ENCODE peak calls at places on chromosomes 6 and 20, in five cellular contexts. S is left lung, T is body of pancreas, E is A673, W is IMR-90. P is an unnamed sample. For H3K4me1, H3K36me3 and H3K27me3, the result is how much of the 10 kb centered on the place peaks cover.

GRCh38 chr6:138572200-138572875 is 73.0 kb upstream of the NHSL1 start:
- DNase-seq in S (peak), T (peak), E (peak), W (peak), P (peak)

GRCh38 chr20:42082611-42083010 is 464.4 kb upstream of the CHD6 start:
- DNase-seq in S (no peak), T (peak), E (peak), W (peak), P (peak)

GRCh38 chr6:143620461-143620860 is 57.3 kb upstream of the PHACTR2 start:
- DNase-seq in S (no peak), T (no peak), E (no peak), W (peak), P (no peak)

GRCh38 chr6:5511924-5512323 is 250.6 kb downstream of the FARS2 start:
- DNase-seq in S (no peak), T (no peak), E (peak), W (peak), P (no peak)

GRCh38 chr6:41191569-41191968 is 9.4 kb downstream of the TREML2 start:
- DNase-seq in S (peak), T (no peak), E (peak), W (no peak), P (no peak)

GRCh38 chr20:52031574-52032303 is 159.8 kb downstream of the ZFP64 start:
- DNase-seq in S (no peak), T (no peak), E (peak), W (peak), P (no peak)

GRCh38 chr20:40997116-40997515 is 31.5 kb upstream of the TOP1 start:
- DNase-seq in S (no peak), T (no peak), E (no peak), W (no peak), P (no peak)

GRCh38 chr20:45892049-45892816 is 1.1 kb downstream of the CTSA start:
- DNase-seq in S (peak), T (no peak), E (peak), W (peak), P (no peak)

GRCh38 chr6:46410330-46410953 is 80.8 kb downstream of the RCAN2 start:
- DNase-seq in S (no peak), T (peak), E (peak), W (peak), P (no peak)

GRCh38 chr20:41365785-41366545 is 653 bp downstream of the EMILIN3 start:
- DNase-seq in S (no peak), T (no peak), E (no peak), W (no peak), P (no peak)

GRCh38 chr6:1600063-1600763 is 9.5 kb upstream of the FOXC1 start:
- DNase-seq in S (no peak), T (no peak), E (no peak), W (no peak), P (no peak)

GRCh38 chr20:53926428-53927028 is 143.9 kb downstream of the BCAS1 start:
- DNase-seq in S (no peak), T (peak), E (peak), W (peak), P (no peak)

GRCh38 chr6:3409699-3410384 is 47.0 kb downstream of the SLC22A23 start:
- DNase-seq in S (peak), T (peak), E (no peak), W (no peak), P (no peak)

GRCh38 chr6:124967444-124967843 is 5.2 kb downstream of the RNF217 start:
- DNase-seq in S (no peak), T (no peak), E (no peak), W (peak), P (no peak)

GRCh38 chr20:3313681-3314080 is 74.7 kb upstream of the SLC4A11 start:
- DNase-seq in S (no peak), T (peak), E (no peak), W (no peak), P (no peak)

GRCh38 chr6:124961784-124962611 is at the start of gene RNF217:
- DNase-seq in S (peak), T (peak), E (peak), W (peak), P (peak)

GRCh38 chr6:167791780-167792478 is 34.8 kb upstream of the AFDN start:
- DNase-seq in S (no peak), T (no peak), E (no peak), W (no peak), P (no peak)

GRCh38 chr6:57207141-57207540 is 15.0 kb downstream of the RAB23 start:
- DNase-seq in S (no peak), T (no peak), E (no peak), W (peak), P (no peak)

GRCh38 chr20:10861086-10861485 is 187.3 kb upstream of the JAG1 start:
- DNase-seq in S (no peak), T (no peak), E (no peak), W (peak), P (no peak)

GRCh38 chr6:75546401-75546800 is 52.8 kb upstream of the FILIP1 start:
- DNase-seq in S (no peak), T (no peak), E (peak), W (peak), P (no peak)

GRCh38 chr20:5001174-5002076 is at the start of gene SLC23A2:
- DNase-seq in S (peak), T (peak), E (peak), W (no peak), P (peak)

GRCh38 chr6:16562498-16562897 is 198.8 kb downstream of the ATXN1 start:
- DNase-seq in S (no peak), T (no peak), E (no peak), W (peak), P (no peak)

GRCh38 chr6:113434641-113435040 is 422.5 kb upstream of the MARCKS start:
- DNase-seq in S (no peak), T (no peak), E (no peak), W (no peak), P (no peak)

GRCh38 chr6:106147476-106147875 is 61.3 kb downstream of the PRDM1 start:
- DNase-seq in S (no peak), T (no peak), E (no peak), W (no peak), P (no peak)

GRCh38 chr20:57008217-57008616 is 258.2 kb downstream of the BMP7 start:
- DNase-seq in S (no peak), T (no peak), E (no peak), W (no peak), P (no peak)

GRCh38 chr20:44785768-44786167 is 24.6 kb downstream of the RIMS4 start:
- DNase-seq in S (no peak), T (no peak), E (peak), W (no peak), P (peak)

GRCh38 chr6:103675807-103676406 is 1183.8 kb downstream of the HACE1 start:
- DNase-seq in S (no peak), T (no peak), E (peak), W (no peak), P (no peak)

GRCh38 chr6:117906905-117907599 is at the start of gene SLC35F1:
- DNase-seq in S (peak), T (peak), E (peak), W (peak), P (peak)

GRCh38 chr6:52317841-52318581 is 33.5 kb upstream of the MCM3 start:
- DNase-seq in S (no peak), T (no peak), E (no peak), W (peak), P (peak)

GRCh38 chr6:3722211-3722621 is 29.3 kb downstream of the PXDC1 start:
- DNase-seq in S (no peak), T (no peak), E (no peak), W (peak), P (no peak)

GRCh38 chr6:38153946-38154345 is 334.4 kb downstream of the ZFAND3 start:
- DNase-seq in S (no peak), T (no peak), E (no peak), W (no peak), P (no peak)

GRCh38 chr6:33105916-33106871 is 30.4 kb downstream of the HLA-DPB1 start:
- DNase-seq in S (no peak), T (no peak), E (no peak), W (no peak), P (no peak)

GRCh38 chr6:87702589-87702945 is 534 bp upstream of the AKIRIN2 start:
- DNase-seq in S (no peak), T (no peak), E (peak), W (peak), P (no peak)

GRCh38 chr6:88004707-88005106 is 42.9 kb upstream of the SPACA1 start:
- DNase-seq in S (peak), T (no peak), E (no peak), W (no peak), P (no peak)

GRCh38 chr20:48207505-48207904 is 422.2 kb upstream of the SULF2 start:
- DNase-seq in S (no peak), T (no peak), E (no peak), W (no peak), P (no peak)
- H3K4me1 ChIP-seq in S (under half), T (under half), E (under half), W (under half), P (under half)

GRCh38 chr20:63165538-63166422 is 50.2 kb downstream of the YTHDF1 start:
- DNase-seq in S (no peak), T (no peak), E (no peak), W (no peak), P (no peak)

GRCh38 chr20:63163171-63163570 is 52.8 kb downstream of the YTHDF1 start:
- DNase-seq in S (no peak), T (no peak), E (no peak), W (no peak), P (no peak)

GRCh38 chr20:63166423-63167020 is 49.4 kb downstream of the YTHDF1 start:
- DNase-seq in S (no peak), T (no peak), E (no peak), W (no peak), P (peak)

GRCh38 chr20:63163596-63164560 is 52.1 kb downstream of the YTHDF1 start:
- DNase-seq in S (no peak), T (no peak), E (peak), W (no peak), P (no peak)

DNA sequence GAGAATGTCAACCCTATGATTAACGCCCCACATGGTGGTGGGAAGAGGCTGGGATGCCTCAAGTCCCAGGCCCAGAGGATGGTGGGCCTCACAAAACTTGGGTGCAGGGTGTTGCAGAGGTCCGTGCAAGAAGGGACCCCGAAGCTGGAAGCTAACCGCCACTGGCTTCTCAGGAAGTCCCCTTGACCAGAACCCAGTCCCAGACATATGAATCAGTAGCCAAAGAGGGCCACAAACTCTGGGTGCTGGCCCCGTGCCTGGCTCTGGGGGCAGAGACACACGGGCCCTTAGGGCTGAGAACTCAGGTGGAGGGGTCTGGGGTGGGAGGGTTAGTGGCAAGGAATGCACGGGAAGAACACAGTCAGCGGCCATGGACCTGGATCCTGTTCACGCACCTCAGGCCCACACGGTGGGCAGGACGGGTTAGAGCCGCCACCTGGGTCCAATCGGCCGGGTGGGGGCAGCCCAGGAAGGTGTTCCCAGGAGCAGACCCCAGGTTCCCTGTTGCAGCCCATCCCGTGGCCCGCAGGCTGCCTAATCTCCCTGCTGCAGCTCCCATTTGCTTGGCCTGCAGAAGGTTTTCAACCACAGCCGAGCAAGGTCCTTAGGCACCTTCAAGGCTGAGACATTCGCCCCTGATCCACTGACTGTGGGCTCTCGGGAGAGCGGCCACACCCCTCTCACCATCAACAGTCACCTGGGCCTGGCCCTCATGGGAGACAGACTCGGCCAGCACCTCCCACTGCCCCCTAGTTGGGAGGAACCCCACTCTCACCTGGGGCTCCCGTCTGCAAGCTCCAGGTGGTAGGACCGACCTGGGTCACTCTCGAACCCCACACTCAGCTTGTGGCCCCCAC is 51.0 kb downstream of the YTHDF1 start:
- DNase-seq in S (no peak), T (no peak), E (no peak), W (no peak), P (no peak)
- H3K36me3 ChIP-seq in S (under half), T (under half), E (under half), W (under half), P (under half)

DNA sequence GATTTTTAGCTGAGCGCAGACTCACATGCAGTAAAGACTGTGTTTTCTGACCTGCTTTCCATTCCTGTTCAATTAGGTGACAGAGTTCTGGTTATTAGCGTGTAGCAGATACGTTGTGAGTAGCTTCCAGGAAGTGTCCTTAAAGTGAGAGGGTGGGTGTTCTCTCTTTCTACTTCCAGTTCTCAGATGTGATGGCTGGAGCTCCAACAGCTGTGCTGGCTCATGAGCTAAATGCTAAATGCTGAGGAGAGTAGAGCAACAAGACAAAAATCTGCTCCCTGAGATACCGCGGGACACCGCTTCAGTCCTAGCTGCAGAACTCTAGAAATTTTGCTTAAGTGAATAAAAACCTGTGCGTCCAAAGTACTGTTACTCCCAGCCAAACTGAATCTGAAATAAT is 38.2 kb upstream of the FYN start:
- DNase-seq in S (no peak), T (no peak), E (no peak), W (no peak), P (no peak)
- H3K27me3 ChIP-seq in S (under half), T (under half), E (under half), W (under half), P (under half)

GRCh38 chr6:44727651-44728630 is 340.4 kb downstream of the CDC5L start:
- DNase-seq in S (no peak), T (no peak), E (no peak), W (no peak), P (no peak)

GRCh38 chr6:44722736-44723135 is 335.2 kb downstream of the CDC5L start:
- DNase-seq in S (no peak), T (no peak), E (no peak), W (no peak), P (no peak)

GRCh38 chr6:44725070-44725469 is 337.6 kb downstream of the CDC5L start:
- DNase-seq in S (no peak), T (no peak), E (no peak), W (no peak), P (no peak)

GRCh38 chr6:44717431-44717830 is 329.9 kb downstream of the CDC5L start:
- DNase-seq in S (no peak), T (no peak), E (no peak), W (no peak), P (no peak)

GRCh38 chr6:44721954-44722578 is 334.6 kb downstream of the CDC5L start:
- DNase-seq in S (no peak), T (no peak), E (no peak), W (no peak), P (no peak)
- H3K4me1 ChIP-seq in S (under half), T (under half), E (under half), W (under half), P (under half)

DNA sequence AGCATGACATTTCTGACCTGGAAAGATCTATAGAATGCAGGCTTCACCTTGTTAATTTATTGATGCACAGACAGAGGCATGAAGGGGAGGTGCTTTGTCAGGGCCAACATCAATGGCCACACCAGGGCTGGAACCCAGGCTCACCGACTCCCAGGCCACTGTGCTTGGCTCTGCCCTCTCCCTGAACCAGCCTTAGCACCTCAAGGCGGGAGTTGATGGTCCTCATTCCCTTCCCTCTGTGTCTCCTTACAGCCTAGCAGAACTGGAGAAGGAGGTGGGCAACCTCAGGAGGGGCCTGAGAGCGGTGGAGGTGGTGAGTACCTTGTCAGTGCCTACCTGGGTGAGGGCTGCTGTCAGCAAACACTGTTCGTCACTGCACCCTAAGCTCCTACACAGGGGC is 35.6 kb downstream of the MOCS1 start:
- DNase-seq in S (no peak), T (no peak), E (no peak), W (no peak), P (no peak)
- H3K36me3 ChIP-seq in S (under half), T (under half), E (under half), W (under half), P (under half)

GRCh38 chr6:13776602-13777001 is 37.8 kb downstream of the MCUR1 start:
- DNase-seq in S (no peak), T (no peak), E (no peak), W (no peak), P (no peak)
- H3K27me3 ChIP-seq in S (under half), T (under half), E (under half), W (under half), P (under half)

DNA sequence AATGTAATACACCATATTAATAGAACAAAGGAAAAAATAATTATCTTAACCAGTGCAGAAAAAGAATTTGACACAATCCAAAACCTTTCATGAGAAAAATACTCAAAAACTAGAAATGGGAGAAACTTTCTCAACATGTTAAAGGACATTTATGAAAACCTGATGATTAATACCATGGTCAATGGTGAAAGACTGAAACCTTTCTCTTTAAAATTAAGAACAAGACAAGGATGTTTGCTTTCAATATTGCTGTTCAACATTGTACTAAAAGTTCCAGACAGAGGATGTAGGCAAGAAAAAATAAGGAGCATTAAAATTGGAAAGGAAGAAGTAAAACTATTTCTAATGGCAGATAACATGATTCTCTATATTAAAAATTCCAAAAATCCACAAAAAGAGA is 981.3 kb upstream of the FLRT3 start:
- DNase-seq in S (no peak), T (no peak), E (no peak), W (no peak), P (no peak)
- H3K4me1 ChIP-seq in S (under half), T (under half), E (under half), W (under half), P (under half)

GRCh38 chr6:166765234-166765541 is 138.1 kb upstream of the RPS6KA2 start:
- DNase-seq in S (no peak), T (no peak), E (no peak), W (no peak), P (no peak)

GRCh38 chr6:166763606-166764472 is 136.8 kb upstream of the RPS6KA2 start:
- DNase-seq in S (no peak), T (no peak), E (no peak), W (no peak), P (no peak)

GRCh38 chr6:166767191-166767590 is 140.1 kb upstream of the RPS6KA2 start:
- DNase-seq in S (no peak), T (no peak), E (no peak), W (no peak), P (no peak)

GRCh38 chr6:166766769-166767168 is 139.7 kb upstream of the RPS6KA2 start:
- DNase-seq in S (no peak), T (no peak), E (no peak), W (no peak), P (no peak)

GRCh38 chr6:166764473-166765233 is 137.6 kb upstream of the RPS6KA2 start:
- DNase-seq in S (no peak), T (no peak), E (no peak), W (no peak), P (no peak)
- H3K36me3 ChIP-seq in S (under half), T (under half), E (under half), W (under half), P (under half)

GRCh38 chr6:36333889-36334288 is 2.8 kb downstream of the BNIP5 start:
- DNase-seq in S (no peak), T (no peak), E (no peak), W (no peak), P (no peak)

GRCh38 chr6:36334343-36334742 is 2.3 kb downstream of the BNIP5 start:
- DNase-seq in S (no peak), T (no peak), E (no peak), W (no peak), P (no peak)

GRCh38 chr6:36336210-36336588 is 489 bp downstream of the BNIP5 start:
- DNase-seq in S (no peak), T (no peak), E (no peak), W (no peak), P (no peak)

GRCh38 chr6:36335465-36336209 is 1.1 kb downstream of the BNIP5 start:
- DNase-seq in S (no peak), T (no peak), E (no peak), W (no peak), P (no peak)

DNA sequence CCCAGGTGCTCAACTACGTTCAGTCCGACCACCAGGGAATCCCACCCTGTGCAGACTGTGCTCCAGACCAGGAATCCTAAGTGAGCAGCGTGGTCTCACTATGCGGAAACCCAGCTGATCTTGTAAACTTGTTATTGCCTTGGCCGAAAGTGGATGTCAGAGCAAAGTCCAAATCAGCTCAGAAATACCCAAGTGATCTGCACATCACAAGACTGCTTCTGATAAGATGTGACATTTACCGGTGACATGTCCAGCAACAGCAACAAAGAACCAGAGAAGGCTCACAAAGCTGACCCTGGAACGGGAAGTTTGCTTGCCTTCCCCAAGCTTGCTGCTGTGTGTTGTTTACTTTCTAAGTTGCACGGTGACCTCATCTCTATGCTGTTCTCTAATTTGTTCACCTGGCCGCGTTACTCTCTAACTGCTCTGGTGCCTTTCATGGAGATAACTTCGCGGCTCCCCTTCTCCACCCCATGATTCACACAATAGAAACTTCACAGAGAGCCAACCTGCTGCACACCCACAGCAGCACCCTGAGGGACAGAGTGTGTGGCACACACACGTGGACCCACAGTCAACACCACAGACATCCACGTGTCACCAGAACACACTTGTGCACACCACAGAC is 1.7 kb downstream of the BNIP5 start:
- DNase-seq in S (no peak), T (peak), E (no peak), W (no peak), P (no peak)
- H3K27me3 ChIP-seq in S (under half), T (under half), E (under half), W (half or more), P (under half)

P was measured in BE2C.